ENCODE peak calls at places on chromosome 22, in nine cellular contexts. J, X, Z, Q, E, F, Y, A and U are unnamed samples.

GRCh38 chr22:35480627-35481565 is 59.7 kb upstream of the RASD2 start:
- DNase-seq in E (no peak), Y (no peak), Q (no peak), F (no peak), X (no peak), J (no peak), A (no peak), Z (no peak), U (no peak)

GRCh38 chr22:30968015-30968923 is at the start of gene MORC2:
- DNase-seq in F (peak), Y (no peak), X (no peak), Z (no peak), E (no peak), J (peak), A (no peak), Q (peak), U (no peak)

GRCh38 chr22:25881353-25881752 is 139.4 kb downstream of the MYO18B start:
- DNase-seq in Y (no peak), E (no peak), X (no peak), A (no peak), Z (no peak), F (no peak), Q (no peak), J (no peak), U (no peak)

GRCh38 chr22:29727248-29727551 is 7.4 kb downstream of the CABP7 start:
- DNase-seq in X (peak), F (peak), Q (no peak), Z (peak), A (no peak), Y (peak), J (peak), E (no peak), U (no peak)

GRCh38 chr22:17786435-17787158 is 12.3 kb upstream of the BID start:
- DNase-seq in Z (peak), Y (peak), F (peak), J (peak), A (no peak), X (peak), E (peak), Q (no peak), U (no peak)

GRCh38 chr22:47549741-47550340 is 787.4 kb downstream of the TBC1D22A start:
- DNase-seq in Y (no peak), A (peak), Q (no peak), Z (no peak), E (no peak), X (no peak), F (no peak), J (no peak), U (no peak)

GRCh38 chr22:29480512-29481264 is 670 bp downstream of the NEFH start:
- DNase-seq in Q (no peak), F (peak), E (no peak), Z (peak), J (peak), Y (peak), X (peak), A (no peak), U (no peak)

GRCh38 chr22:25710501-25710900 is 31.5 kb upstream of the MYO18B start:
- DNase-seq in X (no peak), A (no peak), F (no peak), E (no peak), J (no peak), Q (no peak), Z (peak), Y (no peak), U (no peak)

GRCh38 chr22:35491908-35492380 is 48.7 kb upstream of the RASD2 start:
- DNase-seq in X (no peak), Y (no peak), Z (no peak), J (no peak), A (no peak), Q (no peak), E (no peak), F (no peak), U (no peak)

GRCh38 chr22:17243524-17243923 is 24.3 kb upstream of the ADA2 start:
- DNase-seq in Y (no peak), Z (no peak), J (no peak), A (no peak), X (no peak), Q (no peak), E (no peak), F (no peak), U (no peak)

GRCh38 chr22:44755956-44756361 is 3.6 kb downstream of the ARHGAP8 start:
- DNase-seq in F (peak), E (no peak), Y (no peak), X (no peak), J (no peak), A (no peak), Q (no peak), Z (no peak), U (peak)

GRCh38 chr22:38074181-38075104 is 9.5 kb downstream of the SLC16A8 start:
- DNase-seq in E (no peak), J (peak), A (no peak), X (no peak), F (peak), Q (no peak), Z (peak), Y (no peak), U (no peak)

GRCh38 chr22:31944700-31945477 is 554 bp downstream of the YWHAH start:
- DNase-seq in Z (no peak), E (no peak), Q (no peak), Y (peak), X (peak), A (peak), J (peak), F (peak), U (no peak)

GRCh38 chr22:37708580-37709444 is 12.0 kb downstream of the TRIOBP start:
- DNase-seq in Q (no peak), F (no peak), X (peak), Z (no peak), E (no peak), Y (no peak), A (no peak), J (peak), U (no peak)

GRCh38 chr22:25143161-25144076 is 56.2 kb upstream of the CRYBB3 start:
- DNase-seq in F (no peak), X (no peak), A (no peak), Z (no peak), Y (no peak), E (no peak), Q (no peak), J (no peak), U (no peak)

GRCh38 chr22:30047364-30047738 is 32.9 kb upstream of the HORMAD2 start:
- DNase-seq in Z (no peak), J (no peak), E (no peak), X (no peak), Q (no peak), Y (no peak), F (peak), A (no peak), U (no peak)

GRCh38 chr22:22936915-22937656 is 49.5 kb downstream of the IGLL5 start:
- DNase-seq in F (no peak), X (no peak), A (no peak), Y (no peak), Z (no peak), E (no peak), J (no peak), Q (no peak), U (no peak)

GRCh38 chr22:44328762-44329161 is 16.0 kb upstream of the SHISAL1 start:
- DNase-seq in F (no peak), A (no peak), J (no peak), Y (no peak), X (no peak), E (no peak), Z (no peak), Q (no peak), U (no peak)

GRCh38 chr22:24134090-24134846 is 47.0 kb upstream of the SUSD2 start:
- DNase-seq in Z (peak), X (peak), Q (no peak), Y (peak), E (no peak), F (peak), A (peak), J (no peak), U (no peak)

GRCh38 chr22:35552846-35553245 is 12.2 kb downstream of the RASD2 start:
- DNase-seq in J (no peak), X (no peak), F (no peak), E (no peak), Y (no peak), Q (no peak), A (no peak), Z (no peak), U (no peak)

DNA sequence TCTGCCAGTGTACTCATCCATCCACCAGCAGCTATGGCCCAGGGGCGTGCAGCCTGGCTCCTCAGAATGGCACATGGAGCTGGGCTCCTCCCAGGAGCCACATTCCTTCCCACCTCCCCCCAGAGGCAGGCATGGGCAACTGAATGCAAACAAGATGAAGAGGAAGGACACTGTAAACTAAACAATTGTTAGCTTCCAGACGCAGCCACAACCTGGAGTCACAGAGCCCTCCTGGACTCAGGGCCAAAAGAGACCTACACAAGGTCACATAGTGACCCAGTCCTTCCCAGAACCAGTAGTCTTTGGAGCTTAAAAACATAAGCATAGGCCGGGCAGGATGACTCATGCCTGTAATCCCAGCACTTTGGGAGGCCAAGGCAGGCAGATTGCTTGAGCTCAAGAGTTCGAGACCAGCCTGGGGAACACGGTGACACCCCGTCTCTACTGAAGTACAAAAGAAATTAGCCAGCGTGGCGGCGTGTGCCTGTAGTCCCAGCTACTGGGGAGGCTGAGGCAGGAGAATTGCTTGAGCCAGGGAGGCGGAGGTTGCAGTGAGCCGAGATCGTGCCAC is 30.7 kb upstream of the CLDN5 start:
- DNase-seq in X (no peak), J (peak), Q (no peak), E (peak), Y (no peak), Z (peak), A (no peak), F (peak), U (no peak)
- TF ChIP-seq CTCF in X (no peak), J (peak), Q (no peak), E (peak), Y (peak), Z (peak), A (no peak), F (peak), U (peak)

DNA sequence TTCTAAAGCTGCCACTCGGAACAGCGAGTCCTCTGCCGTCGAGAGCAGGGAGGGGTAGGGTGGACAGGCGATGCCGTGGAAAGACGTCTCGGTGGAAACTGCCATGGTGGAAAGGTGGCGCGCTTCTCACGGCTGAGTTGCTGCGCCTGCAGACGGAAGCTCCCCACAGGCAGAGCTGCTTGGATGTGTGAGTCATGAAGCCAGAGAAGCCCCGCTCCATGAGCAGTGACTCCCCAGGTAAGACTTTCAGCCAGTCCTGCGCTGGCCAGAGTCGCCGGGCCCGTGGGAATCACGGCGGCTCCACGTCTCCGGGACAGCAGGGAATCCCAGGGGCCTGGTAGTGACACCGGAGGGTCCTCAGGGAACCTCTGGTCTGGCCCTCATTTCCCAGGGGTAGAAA is 4.0 kb upstream of the TRMU start:
- DNase-seq in J (no peak), A (no peak), Z (no peak), E (no peak), Y (no peak), X (no peak), Q (no peak), F (no peak), U (no peak)
- TF ChIP-seq CTCF in J (no peak), A (no peak), Z (no peak), E (no peak), Y (no peak), X (no peak), Q (no peak), F (no peak), U (no peak)

GRCh38 chr22:39244073-39244495 is 698 bp downstream of the PDGFB start:
- DNase-seq in F (no peak), Z (peak), Y (no peak), E (no peak), J (no peak), X (no peak), Q (no peak), A (no peak), U (no peak)
- TF ChIP-seq CTCF in F (peak), Z (peak), Y (no peak), E (no peak), J (no peak), X (no peak), Q (no peak), A (no peak), U (no peak)

GRCh38 chr22:19744350-19745006 is 16.1 kb upstream of the TBX1 start:
- DNase-seq in X (no peak), Z (no peak), A (no peak), Y (no peak), Q (no peak), J (no peak), E (no peak), F (no peak), U (no peak)

GRCh38 chr22:19741053-19741452 is 17.7 kb downstream of the GP1BB start:
- DNase-seq in F (no peak), J (no peak), E (no peak), A (no peak), X (no peak), Y (no peak), Q (no peak), Z (no peak), U (no peak)

GRCh38 chr22:19743626-19744025 is 17.0 kb upstream of the TBX1 start:
- DNase-seq in Y (no peak), A (no peak), X (no peak), F (no peak), Q (no peak), Z (no peak), J (no peak), E (no peak), U (no peak)

GRCh38 chr22:19742160-19743066 is 18.2 kb upstream of the TBX1 start:
- DNase-seq in F (no peak), J (no peak), X (no peak), E (no peak), Y (no peak), Z (no peak), Q (no peak), A (no peak), U (no peak)

DNA sequence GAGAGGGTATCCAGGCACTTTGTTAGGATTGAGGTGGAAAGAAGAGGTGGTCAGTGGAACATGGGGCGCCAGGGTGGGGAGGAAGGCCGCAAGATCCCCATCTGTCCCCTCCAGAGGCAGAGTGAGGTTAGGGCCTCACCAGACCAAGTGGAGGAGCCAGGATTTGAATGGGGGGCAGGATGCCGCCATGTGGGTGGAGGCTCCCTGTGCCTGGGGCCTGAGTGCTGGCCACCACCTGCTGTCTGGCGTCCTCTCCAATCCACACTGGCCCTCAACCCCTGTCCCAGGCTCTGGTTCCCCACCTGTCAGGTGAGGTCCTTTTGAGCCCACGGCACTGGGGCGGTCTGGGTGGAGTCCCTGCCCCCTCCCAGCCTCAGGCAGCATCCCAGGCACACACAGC is 17.5 kb upstream of the TBX1 start:
- DNase-seq in Z (no peak), X (no peak), Q (no peak), Y (no peak), A (no peak), F (no peak), E (no peak), J (no peak), U (no peak)
- TF ChIP-seq CTCF in Z (no peak), X (no peak), Q (no peak), Y (no peak), A (no peak), F (no peak), E (no peak), J (no peak), U (no peak)